ENCODE peak calls at places on chromosomes 12 and 14, in eight cellular contexts. M is lung, X is esophagus squamous epithelium, L is heart right ventricle, N is A549, O is colonic mucosa, F is breast epithelium, T is mammary epithelial cell. I is an unnamed sample.

GRCh38 chr12:10941916-10942607 is 3.0 kb upstream of the TAS2R14 start:
- DNase-seq in M (no peak), X (no peak), L (no peak), N (no peak), O (no peak), F (no peak), T (peak), I (no peak)

GRCh38 chr14:105019861-105020814 is 745 bp downstream of the CDCA4 start:
- DNase-seq in M (no peak), X (no peak), L (peak), N (no peak), O (peak), F (no peak), T (no peak), I (no peak)

GRCh38 chr14:102140027-102140749 is 491 bp downstream of the WDR20 start:
- DNase-seq in M (peak), X (no peak), L (peak), N (peak), O (peak), F (peak), T (peak), I (peak)

GRCh38 chr14:103510311-103511021 is 12.2 kb downstream of the CKB start:
- DNase-seq in M (no peak), X (no peak), L (no peak), N (no peak), O (no peak), F (no peak), T (no peak), I (no peak)

GRCh38 chr12:65593206-65593833 is 231.0 kb upstream of the HMGA2 start:
- DNase-seq in M (no peak), X (no peak), L (no peak), N (no peak), O (no peak), F (no peak), T (no peak), I (no peak)

GRCh38 chr12:2854669-2855453 is 2.0 kb downstream of the TEX52 start:
- DNase-seq in M (no peak), X (no peak), L (no peak), N (no peak), O (peak), F (no peak), T (no peak), I (no peak)

GRCh38 chr12:6158263-6158662 is 33.8 kb upstream of the VWF start:
- DNase-seq in M (no peak), X (no peak), L (no peak), N (no peak), O (no peak), F (no peak), T (no peak), I (no peak)

GRCh38 chr12:98373019-98373554 is 142.3 kb upstream of the TMPO start:
- DNase-seq in M (no peak), X (no peak), L (no peak), N (peak), O (no peak), F (no peak), T (peak), I (no peak)

GRCh38 chr12:57401165-57401564 is 29.7 kb downstream of the R3HDM2 start:
- DNase-seq in M (no peak), X (no peak), L (no peak), N (no peak), O (no peak), F (no peak), T (no peak), I (no peak)

GRCh38 chr14:105092124-105092911 is 27.1 kb upstream of the GPR132 start:
- DNase-seq in M (no peak), X (no peak), L (no peak), N (peak), O (peak), F (peak), T (no peak), I (no peak)

GRCh38 chr12:113391145-113391544 is 12.5 kb downstream of the SDS start:
- DNase-seq in M (no peak), X (no peak), L (no peak), N (no peak), O (no peak), F (no peak), T (no peak), I (no peak)

GRCh38 chr14:76917158-76917596 is 91.0 kb downstream of the LRRC74A start:
- DNase-seq in M (peak), X (no peak), L (no peak), N (peak), O (peak), F (no peak), T (peak), I (no peak)

GRCh38 chr14:56331815-56332214 is 213.6 kb downstream of the PELI2 start:
- DNase-seq in M (no peak), X (no peak), L (no peak), N (no peak), O (no peak), F (no peak), T (no peak), I (no peak)

GRCh38 chr12:13154027-13154538 is 42.4 kb upstream of the EMP1 start:
- DNase-seq in M (no peak), X (no peak), L (no peak), N (no peak), O (no peak), F (no peak), T (peak), I (no peak)

GRCh38 chr12:40262657-40263056 is 37.9 kb downstream of the LRRK2 start:
- DNase-seq in M (no peak), X (no peak), L (no peak), N (no peak), O (no peak), F (no peak), T (no peak), I (no peak)

GRCh38 chr14:103401223-103402214 is 16.3 kb downstream of the MARK3 start:
- DNase-seq in M (no peak), X (no peak), L (no peak), N (no peak), O (no peak), F (no peak), T (peak), I (no peak)

GRCh38 chr12:22333186-22333745 is 1.2 kb downstream of the ST8SIA1 start:
- DNase-seq in M (no peak), X (no peak), L (no peak), N (no peak), O (no peak), F (no peak), T (no peak), I (no peak)

GRCh38 chr14:74754157-74754556 is 9.0 kb upstream of the YLPM1 start:
- DNase-seq in M (no peak), X (no peak), L (no peak), N (no peak), O (no peak), F (no peak), T (no peak), I (no peak)
- H3K4me3 ChIP-seq in M (no peak), X (no peak), L (no peak), N (no peak), O (no peak), F (no peak), T (no peak), I (no peak)

GRCh38 chr12:76792828-76793227 is 28.9 kb downstream of the ZDHHC17 start:
- DNase-seq in M (no peak), X (no peak), L (no peak), N (no peak), O (no peak), F (no peak), T (no peak), I (no peak)
- TF ChIP-seq CTCF in M (no peak), X (no peak), L (no peak), N (no peak), O (no peak), F (no peak), T (no peak), I (no peak)

GRCh38 chr12:92505373-92506340 is 197.1 kb upstream of the PLEKHG7 start:
- DNase-seq in M (peak), X (peak), L (peak), N (no peak), O (peak), F (no peak), T (no peak), I (no peak)

GRCh38 chr12:92503029-92503931 is 199.5 kb upstream of the PLEKHG7 start:
- DNase-seq in M (no peak), X (no peak), L (no peak), N (no peak), O (no peak), F (no peak), T (no peak), I (no peak)

GRCh38 chr12:92506460-92506859 is 196.3 kb upstream of the PLEKHG7 start:
- DNase-seq in M (no peak), X (no peak), L (no peak), N (no peak), O (no peak), F (no peak), T (no peak), I (no peak)

GRCh38 chr12:92503977-92504966 is 198.5 kb upstream of the PLEKHG7 start:
- DNase-seq in M (no peak), X (no peak), L (peak), N (no peak), O (peak), F (no peak), T (no peak), I (no peak)

GRCh38 chr12:92502417-92503028 is 200.3 kb upstream of the PLEKHG7 start:
- DNase-seq in M (no peak), X (no peak), L (no peak), N (no peak), O (no peak), F (no peak), T (no peak), I (no peak)
- H3K27ac ChIP-seq in M (no peak), X (peak), L (peak), N (no peak), O (peak), F (peak), T (no peak), I (peak)

DNA sequence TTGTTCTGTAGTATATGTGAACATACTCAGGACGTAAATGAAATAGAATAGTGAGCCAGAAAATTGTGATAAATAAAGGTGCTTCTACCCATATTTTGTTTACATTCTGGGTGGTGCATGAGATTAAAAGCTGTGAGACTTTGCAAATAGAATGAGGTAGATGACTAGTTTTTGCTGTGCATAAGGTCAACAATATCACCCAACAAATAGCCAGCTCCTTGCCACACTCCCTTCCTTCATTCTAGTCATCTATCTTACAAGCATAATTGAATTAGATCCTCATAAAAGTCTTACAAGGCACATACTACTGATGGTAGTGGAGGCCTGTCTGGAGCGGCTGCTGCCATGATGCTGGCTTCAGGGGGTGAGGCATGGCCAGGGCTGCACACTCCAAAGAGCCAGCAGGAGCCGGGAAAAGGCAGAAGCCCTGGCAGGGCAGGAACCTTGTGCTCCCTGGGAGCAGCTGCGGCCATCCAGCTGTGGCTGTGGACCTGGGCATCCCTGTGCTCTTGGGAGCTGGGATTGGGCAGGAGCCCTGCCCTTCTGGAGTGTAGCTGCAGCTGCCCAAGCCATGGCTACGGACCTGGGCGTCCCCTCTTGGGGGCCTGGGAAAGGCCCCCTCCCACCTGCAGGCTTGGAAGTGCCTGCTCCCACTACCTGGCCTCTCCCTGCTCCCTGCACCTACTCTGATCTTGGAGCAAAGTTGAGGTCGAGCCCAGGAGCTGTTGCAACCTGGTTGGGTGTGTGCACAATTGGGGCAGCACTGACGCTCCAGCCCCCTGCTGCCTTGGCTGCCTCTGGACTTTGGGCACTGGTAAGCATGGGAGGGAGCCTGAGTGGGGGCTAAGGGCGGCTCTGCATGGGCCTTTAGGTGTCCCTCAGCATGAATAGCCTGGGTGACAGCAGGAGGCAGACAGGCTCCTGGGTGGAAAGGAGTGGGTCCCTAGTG is 112.8 kb downstream of the DACT1 start:
- DNase-seq in M (no peak), X (no peak), L (no peak), N (no peak), O (peak), F (no peak), T (no peak), I (no peak)
- H3K4me3 ChIP-seq in M (no peak), X (no peak), L (no peak), N (no peak), O (no peak), F (no peak), T (no peak), I (no peak)

I was measured in coronary artery.